ENCODE peak calls at places on chromosomes 13 and 19, in six cellular contexts. G is OCI-LY7, D is DND-41, V is GM23338, B is neural progenitor cell, U is H1. H is an unnamed sample.

GRCh38 chr19:11046608-11047354 is 42.5 kb upstream of the LDLR start:
- DNase-seq in B (no peak), G (peak), D (no peak), U (no peak), V (no peak), H (no peak)

GRCh38 chr13:97849305-97849704 is 104.2 kb upstream of the IPO5 start:
- DNase-seq in D (peak), G (peak), V (peak), U (no peak), B (peak), H (peak)

GRCh38 chr19:31516756-31517155 is 167.5 kb upstream of the TSHZ3 start:
- DNase-seq in B (no peak), V (peak), D (no peak), G (no peak), U (no peak), H (no peak)

GRCh38 chr19:6737284-6737872 is at the start of gene GPR108:
- DNase-seq in B (peak), V (peak), D (peak), U (peak), G (peak), H (no peak)

GRCh38 chr13:29472317-29472961 is 123.0 kb downstream of the SLC7A1 start:
- DNase-seq in G (peak), U (no peak), B (peak), V (peak), D (peak), H (peak)

GRCh38 chr13:83295684-83296083 is 586.6 kb downstream of the SLITRK1 start:
- DNase-seq in U (no peak), G (no peak), B (no peak), V (no peak), D (no peak), H (no peak)

GRCh38 chr13:74290324-74290773 is 156.1 kb upstream of the KLF12 start:
- DNase-seq in V (peak), U (no peak), B (peak), G (peak), D (no peak), H (peak)

GRCh38 chr19:32901504-32902161 is 32.1 kb upstream of the SLC7A9 start:
- DNase-seq in D (no peak), B (no peak), G (no peak), U (no peak), V (peak), H (no peak)

GRCh38 chr13:48234652-48235099 is 1.7 kb downstream of the ITM2B start:
- DNase-seq in G (no peak), D (no peak), V (no peak), B (no peak), U (no peak), H (no peak)

GRCh38 chr13:78658630-78659449 is at the start of gene OBI1:
- DNase-seq in V (peak), G (peak), U (no peak), D (peak), B (peak), H (peak)

GRCh38 chr19:40741527-40742390 is 8.5 kb downstream of the ACTMAP start:
- DNase-seq in U (no peak), B (no peak), V (peak), D (no peak), G (no peak), H (no peak)

GRCh38 chr19:53903055-53903680 is 5.9 kb upstream of the CACNG7 start:
- DNase-seq in V (peak), G (peak), U (no peak), B (peak), D (peak), H (peak)

GRCh38 chr19:36097036-36097435 is 13.9 kb upstream of the OVOL3 start:
- DNase-seq in D (no peak), V (no peak), G (no peak), U (no peak), B (peak), H (no peak)

GRCh38 chr19:4638828-4639530 is at the start of gene TNFAIP8L1:
- DNase-seq in G (peak), D (peak), V (peak), U (peak), B (peak), H (peak)

GRCh38 chr13:30847697-30848307 is 58.3 kb upstream of the MEDAG start:
- DNase-seq in B (no peak), U (no peak), G (no peak), V (no peak), D (no peak), H (no peak)

GRCh38 chr13:51818771-51819511 is 15.0 kb upstream of the DHRS12 start:
- DNase-seq in B (no peak), G (no peak), D (no peak), V (no peak), U (no peak), H (no peak)

GRCh38 chr13:51819544-51819943 is 15.6 kb upstream of the DHRS12 start:
- DNase-seq in D (no peak), U (no peak), G (no peak), V (no peak), B (no peak), H (no peak)

GRCh38 chr13:51817717-51818116 is 13.8 kb upstream of the DHRS12 start:
- DNase-seq in B (no peak), V (no peak), G (no peak), D (no peak), U (no peak), H (no peak)

GRCh38 chr13:51816604-51817254 is 12.8 kb upstream of the DHRS12 start:
- DNase-seq in D (no peak), V (no peak), U (no peak), G (no peak), B (no peak), H (no peak)

GRCh38 chr13:51818276-51818675 is 14.3 kb upstream of the DHRS12 start:
- DNase-seq in G (no peak), U (no peak), V (no peak), B (no peak), D (no peak), H (no peak)
- H3K4me2 ChIP-seq in G (no peak), U (no peak), V (no peak), B (no peak), D (no peak), H (no peak)

GRCh38 chr13:20815469-20815868 is 41.7 kb upstream of the EEF1AKMT1 start:
- DNase-seq in D (no peak), G (no peak), V (no peak), B (no peak), U (no peak), H (no peak)
- H3K4me2 ChIP-seq in D (no peak), G (no peak), V (no peak), B (no peak), U (no peak), H (no peak)

DNA sequence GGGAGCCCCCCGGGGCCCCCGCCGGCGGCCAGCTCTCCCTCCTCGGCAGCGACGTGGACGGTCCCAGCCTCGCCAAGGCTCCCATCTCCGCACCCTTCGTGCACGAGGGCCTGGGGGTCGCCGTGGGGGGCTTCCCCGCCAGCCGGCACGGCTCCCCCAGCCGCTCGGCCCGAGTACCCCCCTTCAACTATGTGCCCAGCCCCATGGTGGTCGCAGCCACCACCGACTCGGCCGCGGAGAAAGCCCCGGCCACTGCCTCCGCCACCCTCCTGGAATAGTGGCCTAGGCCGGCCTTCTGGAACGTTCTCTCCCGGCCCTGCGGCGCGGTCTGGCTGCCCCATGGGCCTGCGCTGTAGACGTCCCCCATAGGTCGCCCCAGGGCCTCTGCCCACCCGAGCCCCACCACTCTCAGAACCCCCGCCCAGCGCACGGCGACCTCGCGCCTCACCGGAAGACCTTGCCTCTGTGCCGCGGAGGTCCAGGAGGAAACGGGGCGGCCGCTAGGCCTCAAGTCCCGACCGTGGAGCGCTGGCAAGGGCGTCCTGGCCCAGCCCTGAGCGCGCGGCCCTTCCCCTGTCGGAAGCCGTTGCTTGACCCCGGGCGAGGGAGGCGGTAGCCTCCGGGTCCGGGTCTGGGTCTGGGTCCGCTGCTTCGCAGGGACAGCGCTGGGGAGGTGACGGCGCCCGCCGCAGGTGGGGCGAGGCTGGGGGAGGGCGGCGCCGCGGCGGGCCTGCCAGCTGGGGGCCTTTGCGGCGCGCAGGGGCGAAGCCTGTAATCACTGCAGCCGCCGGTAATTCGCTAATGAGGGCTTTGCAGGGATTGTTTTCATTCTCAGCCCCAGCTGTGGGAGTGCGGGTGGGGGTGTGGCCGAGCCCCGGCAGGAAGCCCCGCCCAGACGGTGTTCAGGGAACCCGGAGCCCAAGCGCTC is 8.8 kb downstream of the C19orf25 start:
- DNase-seq in V (peak), D (peak), B (peak), G (peak), U (no peak), H (peak)
- H3K4me2 ChIP-seq in V (peak), D (peak), B (peak), G (peak), U (peak), H (peak)

GRCh38 chr13:33283195-33283910 is 2.2 kb downstream of the STARD13 start:
- DNase-seq in U (no peak), D (no peak), V (no peak), B (no peak), G (no peak), H (no peak)
- H3K4me2 ChIP-seq in U (no peak), D (no peak), V (no peak), B (no peak), G (no peak), H (no peak)

GRCh38 chr19:1744133-1744665 is 9.1 kb upstream of the ONECUT3 start:
- DNase-seq in D (no peak), V (no peak), G (no peak), B (no peak), U (no peak), H (no peak)

GRCh38 chr19:1746401-1747284 is 6.7 kb upstream of the ONECUT3 start:
- DNase-seq in V (no peak), U (peak), B (no peak), D (no peak), G (no peak), H (no peak)

GRCh38 chr19:1742989-1743696 is 10.2 kb upstream of the ONECUT3 start:
- DNase-seq in B (no peak), V (no peak), U (no peak), D (no peak), G (no peak), H (no peak)

GRCh38 chr19:1745589-1746031 is 7.7 kb upstream of the ONECUT3 start:
- DNase-seq in B (peak), G (no peak), V (peak), D (no peak), U (no peak), H (no peak)

DNA sequence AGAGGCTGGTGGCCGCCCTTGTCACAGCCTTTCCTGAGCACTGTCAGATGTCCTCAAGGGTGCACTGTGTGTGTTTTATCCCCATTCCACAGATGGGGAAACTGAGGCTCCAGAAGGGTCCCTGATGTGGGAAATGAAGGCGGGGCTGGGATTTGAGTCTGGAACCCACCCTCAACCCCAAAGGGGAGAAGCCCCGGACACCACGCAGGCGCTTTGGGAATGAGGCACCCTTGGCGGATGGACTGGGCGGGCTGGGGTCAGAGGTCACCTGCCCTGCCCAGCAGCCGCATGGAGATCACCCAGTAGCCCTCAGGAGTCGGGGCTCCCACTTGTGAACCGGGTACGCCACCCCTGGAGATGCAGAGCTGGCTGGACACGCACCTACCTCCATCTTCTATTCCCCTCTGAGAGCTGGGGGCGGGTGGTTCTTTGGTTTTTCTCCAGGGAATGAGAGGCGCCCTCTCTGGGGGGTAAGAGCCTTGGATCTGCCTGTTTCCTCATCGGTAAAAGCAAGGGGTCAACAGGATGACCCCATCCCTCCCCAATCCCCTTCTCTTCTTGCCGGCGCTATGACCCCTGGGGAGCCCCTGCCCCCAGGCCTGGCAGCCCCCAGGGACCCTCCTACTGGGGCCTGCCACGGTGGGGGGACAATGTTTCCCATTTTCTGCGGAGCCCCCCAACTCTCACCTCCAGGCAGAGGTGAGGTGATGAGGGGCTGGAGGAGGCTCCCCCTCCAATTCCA is 8.3 kb upstream of the ONECUT3 start:
- DNase-seq in D (no peak), G (no peak), B (no peak), U (no peak), V (no peak), H (no peak)
- H3K4me2 ChIP-seq in D (no peak), G (no peak), B (peak), U (peak), V (peak), H (no peak)

H was measured in MM.1S.